ENCODE peak calls at places on chromosomes 4 and X, in four cellular contexts. One of them, this sample, is unnamed. For H3K4me1, the result is how much of the 10 kb centered on the place peaks cover.

GRCh38 chrX:67503453-67503852 is 40.4 kb upstream of the AR start:
- DNase-seq in HepG2: no peak
- DNase-seq in K562: no peak
- DNase-seq in HCT116: no peak
- DNase-seq in this sample: no peak

GRCh38 chr4:85455942-85456341 is 19.0 kb upstream of the ARHGAP24 start:
- DNase-seq in HepG2: no peak
- DNase-seq in K562: no peak
- DNase-seq in HCT116: no peak
- DNase-seq in this sample: no peak

GRCh38 chrX:136192839-136193414 is 45.6 kb downstream of the FHL1 start:
- DNase-seq in HepG2: no peak
- DNase-seq in K562: no peak
- DNase-seq in HCT116: no peak
- DNase-seq in this sample: no peak

GRCh38 chrX:3271485-3272186 is 74.8 kb downstream of the MXRA5 start:
- DNase-seq in HepG2: no peak
- DNase-seq in K562: no peak
- DNase-seq in HCT116: no peak
- DNase-seq in this sample: no peak

GRCh38 chr4:173119818-173120217 is 48.8 kb upstream of the GALNT7 start:
- DNase-seq in HepG2: no peak
- DNase-seq in K562: no peak
- DNase-seq in HCT116: no peak
- DNase-seq in this sample: no peak

GRCh38 chr4:63728480-63729177 is 680.6 kb downstream of the TECRL start:
- DNase-seq in HepG2: no peak
- DNase-seq in K562: no peak
- DNase-seq in HCT116: no peak
- DNase-seq in this sample: no peak

GRCh38 chr4:151045907-151046306 is 30.8 kb upstream of the LRBA start:
- DNase-seq in HepG2: peak
- DNase-seq in K562: peak
- DNase-seq in HCT116: peak
- DNase-seq in this sample: no peak

GRCh38 chr4:21304061-21304541 is 603.8 kb downstream of the PACRGL start:
- DNase-seq in HepG2: no peak
- DNase-seq in K562: no peak
- DNase-seq in HCT116: no peak
- DNase-seq in this sample: no peak

GRCh38 chr4:63919636-63920365 is 489.4 kb downstream of the TECRL start:
- DNase-seq in HepG2: no peak
- DNase-seq in K562: no peak
- DNase-seq in HCT116: no peak
- DNase-seq in this sample: no peak

GRCh38 chr4:76515975-76516853 is 81.2 kb downstream of the SHROOM3 start:
- DNase-seq in HepG2: no peak
- DNase-seq in K562: no peak
- DNase-seq in HCT116: no peak
- DNase-seq in this sample: no peak

GRCh38 chrX:45745479-45745878 is 544.8 kb upstream of the DIPK2B start:
- DNase-seq in HepG2: no peak
- DNase-seq in K562: no peak
- DNase-seq in HCT116: no peak
- DNase-seq in this sample: no peak

GRCh38 chr4:150579591-150580234 is 2.2 kb upstream of the MAB21L2 start:
- DNase-seq in HepG2: no peak
- DNase-seq in K562: no peak
- DNase-seq in HCT116: no peak
- DNase-seq in this sample: no peak

GRCh38 chr4:18020145-18020670 is 1.3 kb downstream of the LCORL start:
- DNase-seq in HepG2: no peak
- DNase-seq in K562: peak
- DNase-seq in HCT116: no peak
- DNase-seq in this sample: no peak

GRCh38 chr4:84158670-84159069 is 340.4 kb downstream of the NKX6-1 start:
- DNase-seq in HepG2: no peak
- DNase-seq in K562: no peak
- DNase-seq in HCT116: no peak
- DNase-seq in this sample: no peak

GRCh38 chr4:7819446-7819845 is 120.2 kb downstream of the AFAP1 start:
- DNase-seq in HepG2: no peak
- DNase-seq in K562: no peak
- DNase-seq in HCT116: no peak
- DNase-seq in this sample: no peak

GRCh38 chrX:154378059-154378798 is 866 bp upstream of the EMD start:
- DNase-seq in HepG2: no peak
- DNase-seq in K562: peak
- DNase-seq in HCT116: no peak
- DNase-seq in this sample: no peak

GRCh38 chr4:24778427-24779225 is 16.7 kb upstream of the SOD3 start:
- DNase-seq in HepG2: no peak
- DNase-seq in K562: no peak
- DNase-seq in HCT116: no peak
- DNase-seq in this sample: no peak

GRCh38 chrX:77918568-77918967 is 8.1 kb downstream of the ATP7A start:
- DNase-seq in HepG2: no peak
- DNase-seq in K562: no peak
- DNase-seq in HCT116: no peak
- DNase-seq in this sample: no peak

GRCh38 chr4:156774422-156774821 is 197.2 kb downstream of the PDGFC start:
- DNase-seq in HepG2: peak
- DNase-seq in K562: no peak
- DNase-seq in HCT116: no peak
- DNase-seq in this sample: no peak

GRCh38 chr4:177283167-177283566 is 26.5 kb upstream of the NEIL3 start:
- DNase-seq in HepG2: no peak
- DNase-seq in K562: no peak
- DNase-seq in HCT116: no peak
- DNase-seq in this sample: no peak

GRCh38 chrX:43870758-43871419 is 11.4 kb downstream of the MAOB start:
- DNase-seq in HepG2: no peak
- DNase-seq in K562: no peak
- DNase-seq in HCT116: no peak
- DNase-seq in this sample: no peak

GRCh38 chr4:152961041-152961751 is 25.1 kb downstream of the FHDC1 start:
- DNase-seq in HepG2: no peak
- DNase-seq in K562: no peak
- DNase-seq in HCT116: no peak
- DNase-seq in this sample: no peak

GRCh38 chr4:1192091-1192492 is 19.7 kb upstream of the SPON2 start:
- DNase-seq in HepG2: no peak
- DNase-seq in K562: peak
- DNase-seq in HCT116: peak
- DNase-seq in this sample: peak

GRCh38 chr4:184671101-184671500 is 21.6 kb downstream of the PRIMPOL start:
- DNase-seq in HepG2: no peak
- DNase-seq in K562: no peak
- DNase-seq in HCT116: no peak
- DNase-seq in this sample: no peak

GRCh38 chr4:22334155-22334554 is 181.7 kb downstream of the ADGRA3 start:
- DNase-seq in HepG2: peak
- DNase-seq in K562: no peak
- DNase-seq in HCT116: no peak
- DNase-seq in this sample: no peak

GRCh38 chr4:183729430-183730328 is 70.6 kb downstream of the TRAPPC11 start:
- DNase-seq in HepG2: peak
- DNase-seq in K562: no peak
- DNase-seq in HCT116: no peak
- DNase-seq in this sample: no peak

GRCh38 chrX:34875204-34875603 is 67.4 kb upstream of the FAM47B start:
- DNase-seq in HepG2: no peak
- DNase-seq in K562: no peak
- DNase-seq in HCT116: no peak
- DNase-seq in this sample: peak

GRCh38 chr4:55547918-55548317 is 1.2 kb upstream of the CLOCK start:
- DNase-seq in HepG2: no peak
- DNase-seq in K562: no peak
- DNase-seq in HCT116: no peak
- DNase-seq in this sample: no peak

GRCh38 chr4:55547461-55547770 is 707 bp upstream of the CLOCK start:
- DNase-seq in HepG2: no peak
- DNase-seq in K562: no peak
- DNase-seq in HCT116: no peak
- DNase-seq in this sample: no peak

GRCh38 chr4:55545681-55546632 is 752 bp downstream of the CLOCK start:
- DNase-seq in HepG2: peak
- DNase-seq in K562: peak
- DNase-seq in HCT116: peak
- DNase-seq in this sample: no peak

GRCh38 chr4:55545133-55545532 is 1.6 kb downstream of the CLOCK start:
- DNase-seq in HepG2: peak
- DNase-seq in K562: no peak
- DNase-seq in HCT116: peak
- DNase-seq in this sample: no peak

GRCh38 chr4:55546633-55547460 is at the start of gene CLOCK:
- DNase-seq in HepG2: peak
- DNase-seq in K562: peak
- DNase-seq in HCT116: peak
- DNase-seq in this sample: no peak
- H3K4me1 ChIP-seq in HepG2: under half
- H3K4me1 ChIP-seq in K562: under half
- H3K4me1 ChIP-seq in HCT116: half or more
- H3K4me1 ChIP-seq in this sample: under half

GRCh38 chr4:9964884-9965283 is 56.4 kb downstream of the SLC2A9 start:
- DNase-seq in HepG2: no peak
- DNase-seq in K562: no peak
- DNase-seq in HCT116: no peak
- DNase-seq in this sample: no peak
- TF ChIP-seq TCF7L2 in HepG2: no peak
- TF ChIP-seq TCF7L2 in K562: no peak
- TF ChIP-seq TCF7L2 in HCT116: no peak
- TF ChIP-seq TCF7L2 in this sample: no peak

GRCh38 chrX:84362184-84362838 is 139.9 kb downstream of the HDX start:
- DNase-seq in HepG2: no peak
- DNase-seq in K562: no peak
- DNase-seq in HCT116: no peak
- DNase-seq in this sample: no peak

GRCh38 chrX:84363674-84364073 is 138.6 kb downstream of the HDX start:
- DNase-seq in HepG2: no peak
- DNase-seq in K562: no peak
- DNase-seq in HCT116: no peak
- DNase-seq in this sample: no peak

DNA sequence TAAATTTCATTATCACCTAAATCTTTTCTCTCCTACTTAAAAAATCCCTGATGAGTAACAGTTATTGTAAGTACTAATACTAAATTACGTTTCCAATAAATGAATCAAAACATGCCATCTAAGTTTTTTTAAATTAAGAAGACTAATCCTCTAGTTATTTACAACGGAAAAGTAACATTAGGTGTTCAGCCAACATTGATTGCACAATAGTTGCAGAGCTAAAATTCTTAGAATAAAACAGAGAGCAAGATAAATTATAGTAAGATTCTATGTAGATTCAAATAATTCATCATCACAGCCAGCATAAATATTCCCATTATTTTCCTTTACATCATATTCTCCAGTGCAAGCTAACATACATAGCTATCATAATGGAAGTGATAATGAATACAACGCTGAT is 139.2 kb downstream of the HDX start:
- DNase-seq in HepG2: no peak
- DNase-seq in K562: no peak
- DNase-seq in HCT116: no peak
- DNase-seq in this sample: no peak
- H3K4me3 ChIP-seq in HepG2: no peak
- H3K4me3 ChIP-seq in K562: no peak
- H3K4me3 ChIP-seq in HCT116: no peak
- H3K4me3 ChIP-seq in this sample: no peak

GRCh38 chr4:47835489-47835888 is 2.4 kb downstream of the CORIN start:
- DNase-seq in HepG2: no peak
- DNase-seq in K562: no peak
- DNase-seq in HCT116: no peak
- DNase-seq in this sample: no peak

GRCh38 chr4:47838445-47838844 is 578 bp upstream of the CORIN start:
- DNase-seq in HepG2: no peak
- DNase-seq in K562: no peak
- DNase-seq in HCT116: no peak
- DNase-seq in this sample: no peak

GRCh38 chr4:47839259-47839658 is 1.4 kb upstream of the CORIN start:
- DNase-seq in HepG2: no peak
- DNase-seq in K562: no peak
- DNase-seq in HCT116: no peak
- DNase-seq in this sample: no peak

GRCh38 chr4:47836655-47837581 is 949 bp downstream of the CORIN start:
- DNase-seq in HepG2: peak
- DNase-seq in K562: peak
- DNase-seq in HCT116: no peak
- DNase-seq in this sample: peak

GRCh38 chr4:47837582-47838294 is at the start of gene CORIN:
- DNase-seq in HepG2: no peak
- DNase-seq in K562: no peak
- DNase-seq in HCT116: no peak
- DNase-seq in this sample: no peak
- H3K4me1 ChIP-seq in HepG2: under half
- H3K4me1 ChIP-seq in K562: under half
- H3K4me1 ChIP-seq in HCT116: under half
- H3K4me1 ChIP-seq in this sample: under half

GRCh38 chrX:134375691-134376090 is 84.3 kb upstream of the HPRT1 start:
- DNase-seq in HepG2: no peak
- DNase-seq in K562: no peak
- DNase-seq in HCT116: no peak
- DNase-seq in this sample: no peak
- TF ChIP-seq TCF7L2 in HepG2: no peak
- TF ChIP-seq TCF7L2 in K562: no peak
- TF ChIP-seq TCF7L2 in HCT116: no peak
- TF ChIP-seq TCF7L2 in this sample: no peak

This sample was measured in Panc1.